ENCODE peak calls at places on chromosome 1, in five cellular contexts. One of them, this sample, is unnamed.

GRCh38 chr1:27071049-27071416 is 58.4 kb upstream of the TENT5B start:
- DNase-seq in CD8-positive, alpha-beta memory T cell: no peak
- DNase-seq in endothelial cell of umbilical vein: no peak
- DNase-seq in GM06990: no peak
- DNase-seq in left ventricle myocardium inferior: no peak
- DNase-seq in this sample: peak; percentile 76

GRCh38 chr1:229224308-229224707 is 46.6 kb upstream of the RAB4A start:
- DNase-seq in endothelial cell of umbilical vein: no peak
- DNase-seq in CD8-positive, alpha-beta memory T cell: no peak
- DNase-seq in left ventricle myocardium inferior: no peak
- DNase-seq in GM06990: no peak
- DNase-seq in this sample: no peak

GRCh38 chr1:10109372-10109771 is 76.6 kb downstream of the UBE4B start:
- DNase-seq in GM06990: no peak
- DNase-seq in endothelial cell of umbilical vein: no peak
- DNase-seq in CD8-positive, alpha-beta memory T cell: no peak
- DNase-seq in left ventricle myocardium inferior: no peak
- DNase-seq in this sample: no peak

GRCh38 chr1:156748670-156749428 is 2.6 kb downstream of the HDGF start:
- DNase-seq in left ventricle myocardium inferior: peak; percentile 55
- DNase-seq in CD8-positive, alpha-beta memory T cell: no peak
- DNase-seq in endothelial cell of umbilical vein: peak; percentile 58
- DNase-seq in GM06990: no peak
- DNase-seq in this sample: peak; percentile 16

GRCh38 chr1:63327417-63328139 is 5.2 kb downstream of the FOXD3 start:
- DNase-seq in endothelial cell of umbilical vein: peak; percentile 57
- DNase-seq in left ventricle myocardium inferior: no peak
- DNase-seq in CD8-positive, alpha-beta memory T cell: no peak
- DNase-seq in GM06990: no peak
- DNase-seq in this sample: peak; percentile 88

GRCh38 chr1:41823453-41823852 is 95.3 kb downstream of the HIVEP3 start:
- DNase-seq in CD8-positive, alpha-beta memory T cell: no peak
- DNase-seq in endothelial cell of umbilical vein: no peak
- DNase-seq in left ventricle myocardium inferior: peak; percentile 41
- DNase-seq in GM06990: no peak
- DNase-seq in this sample: peak; percentile 80

GRCh38 chr1:15944308-15945010 is 31.4 kb downstream of the ZBTB17 start:
- DNase-seq in left ventricle myocardium inferior: no peak
- DNase-seq in GM06990: no peak
- DNase-seq in CD8-positive, alpha-beta memory T cell: no peak
- DNase-seq in endothelial cell of umbilical vein: no peak
- DNase-seq in this sample: peak; percentile 66

GRCh38 chr1:19683351-19683750 is 18.7 kb downstream of the HTR6 start:
- DNase-seq in left ventricle myocardium inferior: no peak
- DNase-seq in CD8-positive, alpha-beta memory T cell: no peak
- DNase-seq in GM06990: no peak
- DNase-seq in endothelial cell of umbilical vein: no peak
- DNase-seq in this sample: no peak

GRCh38 chr1:215824245-215824644 is 257.1 kb downstream of the KCTD3 start:
- DNase-seq in endothelial cell of umbilical vein: no peak
- DNase-seq in CD8-positive, alpha-beta memory T cell: no peak
- DNase-seq in GM06990: no peak
- DNase-seq in left ventricle myocardium inferior: no peak
- DNase-seq in this sample: peak; percentile 13

DNA sequence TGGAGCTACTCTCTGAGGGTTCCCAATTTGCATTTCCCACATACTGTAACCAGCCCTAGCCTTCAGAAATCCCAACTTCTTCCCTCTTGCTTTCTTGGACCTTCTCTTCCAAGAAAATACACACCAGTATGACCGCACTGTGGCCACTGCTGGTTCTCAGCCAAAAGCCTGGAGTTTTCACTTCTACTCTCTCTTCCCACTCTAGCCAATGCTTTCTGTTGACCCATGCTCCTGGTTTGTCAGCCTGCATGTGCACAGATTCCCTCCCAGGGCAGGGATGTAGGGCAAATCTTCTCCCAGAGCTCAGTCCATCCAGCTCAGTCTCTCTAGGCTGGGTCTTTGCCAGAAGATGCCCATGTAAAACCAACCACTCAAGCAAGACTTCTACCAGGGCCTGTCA is 652 bp downstream of the SLAMF1 start:
- DNase-seq in CD8-positive, alpha-beta memory T cell: no peak
- DNase-seq in endothelial cell of umbilical vein: no peak
- DNase-seq in left ventricle myocardium inferior: no peak
- DNase-seq in GM06990: no peak
- DNase-seq in this sample: no peak
- H3K4me3 ChIP-seq in CD8-positive, alpha-beta memory T cell: peak overlapping the region; percentile 86
- H3K4me3 ChIP-seq in endothelial cell of umbilical vein: no peak overlapping the region
- H3K4me3 ChIP-seq in left ventricle myocardium inferior: no peak overlapping the region
- H3K4me3 ChIP-seq in GM06990: peak overlapping the region; percentile 82
- H3K4me3 ChIP-seq in this sample: no peak overlapping the region

DNA sequence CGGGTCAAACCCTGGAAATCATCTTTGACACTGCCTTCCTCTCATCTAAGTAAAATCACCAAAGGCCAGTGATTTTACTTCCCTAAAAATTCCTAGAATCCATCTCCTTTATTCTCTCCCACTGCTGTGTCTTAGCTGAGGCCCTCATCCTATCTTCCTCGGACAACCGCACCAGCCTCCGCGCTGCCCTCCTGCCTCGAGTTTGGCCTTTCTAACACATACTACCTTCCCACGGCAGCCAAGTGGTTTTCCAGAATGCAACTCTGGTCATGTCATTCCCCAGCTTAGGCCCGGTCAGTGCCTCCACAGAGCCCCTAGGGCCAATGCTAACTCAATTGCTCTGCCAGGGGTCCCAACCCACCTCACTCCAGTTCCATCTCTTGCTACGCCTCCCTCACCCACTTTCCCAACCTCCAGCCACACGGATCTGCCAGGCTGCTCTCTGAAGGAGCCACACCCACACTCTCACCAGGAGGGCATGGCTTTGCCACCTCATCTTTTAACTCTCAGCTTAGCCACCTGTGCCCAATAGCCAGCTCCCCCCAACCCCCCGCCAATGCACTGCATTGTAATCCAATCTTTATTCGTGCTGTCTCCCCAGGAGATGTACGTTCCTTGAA is 6.8 kb downstream of the TMEM9 start:
- DNase-seq in CD8-positive, alpha-beta memory T cell: no peak
- DNase-seq in GM06990: no peak
- DNase-seq in endothelial cell of umbilical vein: no peak
- DNase-seq in left ventricle myocardium inferior: no peak
- DNase-seq in this sample: no peak
- H3K36me3 ChIP-seq in CD8-positive, alpha-beta memory T cell: peaks cover 12% of the 10 kb centered on the region
- H3K36me3 ChIP-seq in GM06990: peaks cover 20% of the 10 kb centered on the region
- H3K36me3 ChIP-seq in endothelial cell of umbilical vein: peaks cover 6% of the 10 kb centered on the region
- H3K36me3 ChIP-seq in left ventricle myocardium inferior: peaks cover 73% of the 10 kb centered on the region
- H3K36me3 ChIP-seq in this sample: peaks cover 78% of the 10 kb centered on the region

DNA sequence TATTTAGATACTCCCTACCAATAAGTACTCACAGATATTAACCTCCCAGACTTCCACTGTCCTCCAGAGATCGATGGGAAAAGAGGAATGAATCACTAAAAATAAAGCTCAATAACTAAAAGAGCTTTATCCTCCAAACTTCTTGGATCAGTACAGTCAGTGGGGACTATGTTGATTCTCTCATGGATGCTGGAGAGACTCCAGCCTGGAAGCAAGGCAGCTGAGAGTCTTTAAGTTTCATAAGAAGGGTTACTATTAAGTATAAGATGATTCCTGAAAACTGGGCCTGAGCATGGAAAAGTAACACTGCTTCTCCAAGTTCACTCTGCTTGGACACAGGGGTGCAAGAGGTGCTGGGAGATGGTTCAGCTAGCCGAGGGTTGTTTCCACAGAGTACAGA is 6.2 kb upstream of the DDR2 start:
- DNase-seq in CD8-positive, alpha-beta memory T cell: no peak
- DNase-seq in left ventricle myocardium inferior: no peak
- DNase-seq in GM06990: no peak
- DNase-seq in endothelial cell of umbilical vein: no peak
- DNase-seq in this sample: no peak
- H3K4me3 ChIP-seq in CD8-positive, alpha-beta memory T cell: no peak overlapping the region
- H3K4me3 ChIP-seq in left ventricle myocardium inferior: peak overlapping the region; percentile 34
- H3K4me3 ChIP-seq in GM06990: no peak overlapping the region
- H3K4me3 ChIP-seq in endothelial cell of umbilical vein: no peak overlapping the region
- H3K4me3 ChIP-seq in this sample: no peak overlapping the region

DNA sequence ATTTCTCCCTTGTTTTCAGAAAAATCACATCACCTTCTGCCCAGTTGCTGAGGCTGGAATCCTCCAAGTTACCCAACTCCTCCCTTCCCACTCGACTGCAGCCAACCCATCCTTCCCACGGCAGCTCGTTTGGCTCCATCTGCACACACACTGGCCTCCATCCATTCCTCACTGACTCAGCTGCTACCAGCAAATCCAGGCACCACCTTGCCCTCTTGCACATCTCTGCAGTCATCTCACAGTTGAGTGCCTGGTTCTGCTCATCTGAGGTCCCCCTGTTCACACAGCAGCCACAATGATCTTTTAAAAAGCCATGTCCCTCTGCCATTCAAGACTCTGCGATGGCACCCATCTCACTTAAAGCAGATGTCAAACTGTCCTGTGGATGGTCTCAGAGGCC is 5.9 kb downstream of the ZNF692 start:
- DNase-seq in CD8-positive, alpha-beta memory T cell: no peak
- DNase-seq in left ventricle myocardium inferior: no peak
- DNase-seq in endothelial cell of umbilical vein: no peak
- DNase-seq in GM06990: no peak
- DNase-seq in this sample: no peak
- H3K36me3 ChIP-seq in CD8-positive, alpha-beta memory T cell: peaks cover 6% of the 10 kb centered on the region
- H3K36me3 ChIP-seq in left ventricle myocardium inferior: peaks cover 40% of the 10 kb centered on the region
- H3K36me3 ChIP-seq in endothelial cell of umbilical vein: no peaks in the 10 kb centered on the region
- H3K36me3 ChIP-seq in GM06990: peaks cover 49% of the 10 kb centered on the region
- H3K36me3 ChIP-seq in this sample: peaks cover 32% of the 10 kb centered on the region

GRCh38 chr1:54546651-54547348 is 1.2 kb upstream of the ACOT11 start:
- DNase-seq in left ventricle myocardium inferior: no peak
- DNase-seq in endothelial cell of umbilical vein: no peak
- DNase-seq in GM06990: no peak
- DNase-seq in CD8-positive, alpha-beta memory T cell: no peak
- DNase-seq in this sample: peak; percentile 19
- H3K4me3 ChIP-seq in left ventricle myocardium inferior: no peak overlapping the region
- H3K4me3 ChIP-seq in endothelial cell of umbilical vein: no peak overlapping the region
- H3K4me3 ChIP-seq in GM06990: no peak overlapping the region
- H3K4me3 ChIP-seq in CD8-positive, alpha-beta memory T cell: no peak overlapping the region
- H3K4me3 ChIP-seq in this sample: no peak overlapping the region

GRCh38 chr1:35844826-35845225 is 37.0 kb downstream of the AGO4 start:
- DNase-seq in CD8-positive, alpha-beta memory T cell: no peak
- DNase-seq in endothelial cell of umbilical vein: no peak
- DNase-seq in left ventricle myocardium inferior: no peak
- DNase-seq in GM06990: no peak
- DNase-seq in this sample: no peak
- H3K36me3 ChIP-seq in CD8-positive, alpha-beta memory T cell: peaks cover 17% of the 10 kb centered on the region
- H3K36me3 ChIP-seq in endothelial cell of umbilical vein: peaks cover 6% of the 10 kb centered on the region
- H3K36me3 ChIP-seq in left ventricle myocardium inferior: peaks cover 56% of the 10 kb centered on the region
- H3K36me3 ChIP-seq in GM06990: no peaks in the 10 kb centered on the region
- H3K36me3 ChIP-seq in this sample: peaks cover 1% of the 10 kb centered on the region

GRCh38 chr1:31154632-31155215 is 85.0 kb downstream of the NKAIN1 start:
- DNase-seq in GM06990: peak; percentile 80
- DNase-seq in endothelial cell of umbilical vein: peak; percentile 40
- DNase-seq in left ventricle myocardium inferior: peak; percentile 67
- DNase-seq in CD8-positive, alpha-beta memory T cell: peak; percentile 46
- DNase-seq in this sample: peak; percentile 99

GRCh38 chr1:31152181-31152768 is 86.8 kb upstream of the PUM1 start:
- DNase-seq in GM06990: no peak
- DNase-seq in left ventricle myocardium inferior: no peak
- DNase-seq in endothelial cell of umbilical vein: peak; percentile 14
- DNase-seq in CD8-positive, alpha-beta memory T cell: no peak
- DNase-seq in this sample: no peak

GRCh38 chr1:31153423-31153822 is 86.3 kb downstream of the NKAIN1 start:
- DNase-seq in CD8-positive, alpha-beta memory T cell: no peak
- DNase-seq in left ventricle myocardium inferior: no peak
- DNase-seq in endothelial cell of umbilical vein: no peak
- DNase-seq in GM06990: no peak
- DNase-seq in this sample: no peak

GRCh38 chr1:31155216-31155806 is 84.4 kb downstream of the NKAIN1 start:
- DNase-seq in endothelial cell of umbilical vein: peak; percentile 41
- DNase-seq in GM06990: peak; percentile 80
- DNase-seq in left ventricle myocardium inferior: peak; percentile 69
- DNase-seq in CD8-positive, alpha-beta memory T cell: peak; percentile 57
- DNase-seq in this sample: peak; percentile 95

GRCh38 chr1:31154000-31154631 is 85.6 kb downstream of the NKAIN1 start:
- DNase-seq in left ventricle myocardium inferior: no peak
- DNase-seq in GM06990: no peak
- DNase-seq in CD8-positive, alpha-beta memory T cell: no peak
- DNase-seq in endothelial cell of umbilical vein: no peak
- DNase-seq in this sample: no peak
- H3K4me3 ChIP-seq in left ventricle myocardium inferior: peak overlapping the region; percentile 79
- H3K4me3 ChIP-seq in GM06990: peak overlapping the region; percentile 76
- H3K4me3 ChIP-seq in CD8-positive, alpha-beta memory T cell: peak overlapping the region; percentile 49
- H3K4me3 ChIP-seq in endothelial cell of umbilical vein: peak overlapping the region; percentile 53
- H3K4me3 ChIP-seq in this sample: peak overlapping the region; percentile 47

This sample was measured in H7.